ENCODE peak calls at places on chromosomes 11 and 22, in seven cellular contexts. One of them, this sample, is unnamed.
A peak's percentile ranks its signal among the peaks of the same experiment; 100 is the strongest.

GRCh38 chr22:42905702-42906183 is 48.7 kb upstream of the ARFGAP3 start:
- DNase-seq in NCI-H1436: no peak
- DNase-seq in anterior cingulate cortex: no peak
- DNase-seq in type B pancreatic cell: no peak
- DNase-seq in stimulated activated CD4-positive, alpha-beta T cell treated with anti-CD3 and anti-CD28 coated beads, Interleukin-1b, Interleukin-23, amount 100 ng/mL, for 24 hours: no peak
- DNase-seq in lower leg skin: no peak
- DNase-seq in left ventricle myocardium superior: peak; percentile 84
- DNase-seq in this sample: no peak

GRCh38 chr22:37312549-37313183 is 30.4 kb downstream of the CYTH4 start:
- DNase-seq in NCI-H1436: no peak
- DNase-seq in anterior cingulate cortex: no peak
- DNase-seq in type B pancreatic cell: no peak
- DNase-seq in stimulated activated CD4-positive, alpha-beta T cell treated with anti-CD3 and anti-CD28 coated beads, Interleukin-1b, Interleukin-23, amount 100 ng/mL, for 24 hours: no peak
- DNase-seq in lower leg skin: no peak
- DNase-seq in left ventricle myocardium superior: no peak
- DNase-seq in this sample: no peak

GRCh38 chr11:31651208-31651607 is 141.6 kb downstream of the ELP4 start:
- DNase-seq in NCI-H1436: no peak
- DNase-seq in anterior cingulate cortex: no peak
- DNase-seq in type B pancreatic cell: no peak
- DNase-seq in stimulated activated CD4-positive, alpha-beta T cell treated with anti-CD3 and anti-CD28 coated beads, Interleukin-1b, Interleukin-23, amount 100 ng/mL, for 24 hours: no peak
- DNase-seq in lower leg skin: no peak
- DNase-seq in left ventricle myocardium superior: no peak
- DNase-seq in this sample: no peak

GRCh38 chr11:119678351-119678750 is 50.6 kb downstream of the NECTIN1 start:
- DNase-seq in NCI-H1436: no peak
- DNase-seq in anterior cingulate cortex: no peak
- DNase-seq in type B pancreatic cell: no peak
- DNase-seq in stimulated activated CD4-positive, alpha-beta T cell treated with anti-CD3 and anti-CD28 coated beads, Interleukin-1b, Interleukin-23, amount 100 ng/mL, for 24 hours: no peak
- DNase-seq in lower leg skin: no peak
- DNase-seq in left ventricle myocardium superior: no peak
- DNase-seq in this sample: no peak

GRCh38 chr11:57476223-57476882 is 16.0 kb downstream of the RTN4RL2 start:
- DNase-seq in NCI-H1436: no peak
- DNase-seq in anterior cingulate cortex: no peak
- DNase-seq in type B pancreatic cell: peak; percentile 72
- DNase-seq in stimulated activated CD4-positive, alpha-beta T cell treated with anti-CD3 and anti-CD28 coated beads, Interleukin-1b, Interleukin-23, amount 100 ng/mL, for 24 hours: no peak
- DNase-seq in lower leg skin: no peak
- DNase-seq in left ventricle myocardium superior: peak; percentile 77
- DNase-seq in this sample: no peak

GRCh38 chr11:91248199-91248807 is 976.3 kb upstream of the FAT3 start:
- DNase-seq in NCI-H1436: peak; percentile 18
- DNase-seq in anterior cingulate cortex: no peak
- DNase-seq in type B pancreatic cell: no peak
- DNase-seq in stimulated activated CD4-positive, alpha-beta T cell treated with anti-CD3 and anti-CD28 coated beads, Interleukin-1b, Interleukin-23, amount 100 ng/mL, for 24 hours: no peak
- DNase-seq in lower leg skin: no peak
- DNase-seq in left ventricle myocardium superior: no peak
- DNase-seq in this sample: no peak

GRCh38 chr11:74696932-74697687 is 34.1 kb downstream of the CHRDL2 start:
- DNase-seq in NCI-H1436: no peak
- DNase-seq in anterior cingulate cortex: no peak
- DNase-seq in type B pancreatic cell: no peak
- DNase-seq in stimulated activated CD4-positive, alpha-beta T cell treated with anti-CD3 and anti-CD28 coated beads, Interleukin-1b, Interleukin-23, amount 100 ng/mL, for 24 hours: no peak
- DNase-seq in lower leg skin: peak; percentile 64
- DNase-seq in left ventricle myocardium superior: peak; percentile 87
- DNase-seq in this sample: no peak

GRCh38 chr11:118211006-118211405 is 13.8 kb downstream of the JAML start:
- DNase-seq in NCI-H1436: no peak
- DNase-seq in anterior cingulate cortex: no peak
- DNase-seq in type B pancreatic cell: no peak
- DNase-seq in stimulated activated CD4-positive, alpha-beta T cell treated with anti-CD3 and anti-CD28 coated beads, Interleukin-1b, Interleukin-23, amount 100 ng/mL, for 24 hours: no peak
- DNase-seq in lower leg skin: no peak
- DNase-seq in left ventricle myocardium superior: peak; percentile 44
- DNase-seq in this sample: no peak

GRCh38 chr11:92390783-92391182 is 166.2 kb downstream of the FAT3 start:
- DNase-seq in NCI-H1436: no peak
- DNase-seq in anterior cingulate cortex: no peak
- DNase-seq in type B pancreatic cell: no peak
- DNase-seq in stimulated activated CD4-positive, alpha-beta T cell treated with anti-CD3 and anti-CD28 coated beads, Interleukin-1b, Interleukin-23, amount 100 ng/mL, for 24 hours: no peak
- DNase-seq in lower leg skin: no peak
- DNase-seq in left ventricle myocardium superior: no peak
- DNase-seq in this sample: no peak

GRCh38 chr11:64836448-64837072 is 7.9 kb downstream of the CDC42BPG start:
- DNase-seq in NCI-H1436: no peak
- DNase-seq in anterior cingulate cortex: no peak
- DNase-seq in type B pancreatic cell: no peak
- DNase-seq in stimulated activated CD4-positive, alpha-beta T cell treated with anti-CD3 and anti-CD28 coated beads, Interleukin-1b, Interleukin-23, amount 100 ng/mL, for 24 hours: no peak
- DNase-seq in lower leg skin: no peak
- DNase-seq in left ventricle myocardium superior: no peak
- DNase-seq in this sample: no peak

GRCh38 chr22:17121235-17122195 is at the start of gene TMEM121B:
- DNase-seq in NCI-H1436: peak; percentile 89
- DNase-seq in anterior cingulate cortex: peak; percentile 35
- DNase-seq in type B pancreatic cell: peak; percentile 80
- DNase-seq in stimulated activated CD4-positive, alpha-beta T cell treated with anti-CD3 and anti-CD28 coated beads, Interleukin-1b, Interleukin-23, amount 100 ng/mL, for 24 hours: no peak
- DNase-seq in lower leg skin: peak; percentile 55
- DNase-seq in left ventricle myocardium superior: peak; percentile 87
- DNase-seq in this sample: peak; percentile 84

GRCh38 chr22:27585141-27585540 is 216.4 kb downstream of the MN1 start:
- DNase-seq in NCI-H1436: no peak
- DNase-seq in anterior cingulate cortex: no peak
- DNase-seq in type B pancreatic cell: no peak
- DNase-seq in stimulated activated CD4-positive, alpha-beta T cell treated with anti-CD3 and anti-CD28 coated beads, Interleukin-1b, Interleukin-23, amount 100 ng/mL, for 24 hours: no peak
- DNase-seq in lower leg skin: no peak
- DNase-seq in left ventricle myocardium superior: no peak
- DNase-seq in this sample: no peak

GRCh38 chr22:50672471-50673230 is at the start of gene SHANK3:
- DNase-seq in NCI-H1436: no peak
- DNase-seq in anterior cingulate cortex: no peak
- DNase-seq in type B pancreatic cell: peak; percentile 55
- DNase-seq in stimulated activated CD4-positive, alpha-beta T cell treated with anti-CD3 and anti-CD28 coated beads, Interleukin-1b, Interleukin-23, amount 100 ng/mL, for 24 hours: no peak
- DNase-seq in lower leg skin: no peak
- DNase-seq in left ventricle myocardium superior: peak; percentile 77
- DNase-seq in this sample: no peak

GRCh38 chr11:117570701-117571100 is 226.3 kb downstream of the DSCAML1 start:
- DNase-seq in NCI-H1436: no peak
- DNase-seq in anterior cingulate cortex: peak; percentile 36
- DNase-seq in type B pancreatic cell: no peak
- DNase-seq in stimulated activated CD4-positive, alpha-beta T cell treated with anti-CD3 and anti-CD28 coated beads, Interleukin-1b, Interleukin-23, amount 100 ng/mL, for 24 hours: no peak
- DNase-seq in lower leg skin: no peak
- DNase-seq in left ventricle myocardium superior: no peak
- DNase-seq in this sample: no peak

GRCh38 chr11:103887001-103887680 is 149.3 kb upstream of the DDI1 start:
- DNase-seq in NCI-H1436: no peak
- DNase-seq in anterior cingulate cortex: no peak
- DNase-seq in type B pancreatic cell: no peak
- DNase-seq in stimulated activated CD4-positive, alpha-beta T cell treated with anti-CD3 and anti-CD28 coated beads, Interleukin-1b, Interleukin-23, amount 100 ng/mL, for 24 hours: no peak
- DNase-seq in lower leg skin: no peak
- DNase-seq in left ventricle myocardium superior: no peak
- DNase-seq in this sample: no peak

GRCh38 chr11:76124905-76125566 is 81.3 kb downstream of the WNT11 start:
- DNase-seq in NCI-H1436: no peak
- DNase-seq in anterior cingulate cortex: no peak
- DNase-seq in type B pancreatic cell: no peak
- DNase-seq in stimulated activated CD4-positive, alpha-beta T cell treated with anti-CD3 and anti-CD28 coated beads, Interleukin-1b, Interleukin-23, amount 100 ng/mL, for 24 hours: no peak
- DNase-seq in lower leg skin: no peak
- DNase-seq in left ventricle myocardium superior: no peak
- DNase-seq in this sample: no peak

GRCh38 chr11:75246006-75246672 is 5.6 kb downstream of the TPBGL start:
- DNase-seq in NCI-H1436: no peak
- DNase-seq in anterior cingulate cortex: no peak
- DNase-seq in type B pancreatic cell: no peak
- DNase-seq in stimulated activated CD4-positive, alpha-beta T cell treated with anti-CD3 and anti-CD28 coated beads, Interleukin-1b, Interleukin-23, amount 100 ng/mL, for 24 hours: no peak
- DNase-seq in lower leg skin: no peak
- DNase-seq in left ventricle myocardium superior: no peak
- DNase-seq in this sample: no peak

GRCh38 chr11:44005956-44006355 is 41.8 kb upstream of the ACCSL start:
- DNase-seq in NCI-H1436: no peak
- DNase-seq in anterior cingulate cortex: no peak
- DNase-seq in type B pancreatic cell: peak; percentile 31
- DNase-seq in stimulated activated CD4-positive, alpha-beta T cell treated with anti-CD3 and anti-CD28 coated beads, Interleukin-1b, Interleukin-23, amount 100 ng/mL, for 24 hours: no peak
- DNase-seq in lower leg skin: no peak
- DNase-seq in left ventricle myocardium superior: no peak
- DNase-seq in this sample: no peak

GRCh38 chr11:35040221-35040942 is 98.6 kb upstream of the CD44 start:
- DNase-seq in NCI-H1436: no peak
- DNase-seq in anterior cingulate cortex: no peak
- DNase-seq in type B pancreatic cell: no peak
- DNase-seq in stimulated activated CD4-positive, alpha-beta T cell treated with anti-CD3 and anti-CD28 coated beads, Interleukin-1b, Interleukin-23, amount 100 ng/mL, for 24 hours: no peak
- DNase-seq in lower leg skin: no peak
- DNase-seq in left ventricle myocardium superior: no peak
- DNase-seq in this sample: no peak

GRCh38 chr11:2799881-2800654 is 85.5 kb downstream of the CDKN1C start:
- DNase-seq in NCI-H1436: no peak
- DNase-seq in anterior cingulate cortex: no peak
- DNase-seq in type B pancreatic cell: peak; percentile 63
- DNase-seq in stimulated activated CD4-positive, alpha-beta T cell treated with anti-CD3 and anti-CD28 coated beads, Interleukin-1b, Interleukin-23, amount 100 ng/mL, for 24 hours: no peak
- DNase-seq in lower leg skin: no peak
- DNase-seq in left ventricle myocardium superior: peak; percentile 29
- DNase-seq in this sample: no peak

GRCh38 chr11:19506803-19507466 is 205.7 kb upstream of the NAV2 start:
- DNase-seq in NCI-H1436: no peak
- DNase-seq in anterior cingulate cortex: no peak
- DNase-seq in type B pancreatic cell: no peak
- DNase-seq in stimulated activated CD4-positive, alpha-beta T cell treated with anti-CD3 and anti-CD28 coated beads, Interleukin-1b, Interleukin-23, amount 100 ng/mL, for 24 hours: no peak
- DNase-seq in lower leg skin: no peak
- DNase-seq in left ventricle myocardium superior: no peak
- DNase-seq in this sample: no peak

GRCh38 chr11:129242855-129243254 is 50.7 kb upstream of the ARHGAP32 start:
- DNase-seq in NCI-H1436: no peak
- DNase-seq in anterior cingulate cortex: no peak
- DNase-seq in type B pancreatic cell: no peak
- DNase-seq in stimulated activated CD4-positive, alpha-beta T cell treated with anti-CD3 and anti-CD28 coated beads, Interleukin-1b, Interleukin-23, amount 100 ng/mL, for 24 hours: no peak
- DNase-seq in lower leg skin: no peak
- DNase-seq in left ventricle myocardium superior: no peak
- DNase-seq in this sample: no peak

GRCh38 chr11:2780850-2781412 is 81.1 kb upstream of the KCNQ1OT1 start:
- DNase-seq in NCI-H1436: no peak
- DNase-seq in anterior cingulate cortex: no peak
- DNase-seq in type B pancreatic cell: no peak
- DNase-seq in stimulated activated CD4-positive, alpha-beta T cell treated with anti-CD3 and anti-CD28 coated beads, Interleukin-1b, Interleukin-23, amount 100 ng/mL, for 24 hours: no peak
- DNase-seq in lower leg skin: no peak
- DNase-seq in left ventricle myocardium superior: no peak
- DNase-seq in this sample: no peak

GRCh38 chr11:86197448-86197847 is 47.1 kb upstream of the EED start:
- DNase-seq in NCI-H1436: no peak
- DNase-seq in anterior cingulate cortex: no peak
- DNase-seq in type B pancreatic cell: no peak
- DNase-seq in stimulated activated CD4-positive, alpha-beta T cell treated with anti-CD3 and anti-CD28 coated beads, Interleukin-1b, Interleukin-23, amount 100 ng/mL, for 24 hours: no peak
- DNase-seq in lower leg skin: no peak
- DNase-seq in left ventricle myocardium superior: no peak
- DNase-seq in this sample: no peak

GRCh38 chr11:67398661-67399563 is 2.7 kb downstream of the PPP1CA start:
- DNase-seq in NCI-H1436: no peak
- DNase-seq in anterior cingulate cortex: no peak
- DNase-seq in type B pancreatic cell: no peak
- DNase-seq in stimulated activated CD4-positive, alpha-beta T cell treated with anti-CD3 and anti-CD28 coated beads, Interleukin-1b, Interleukin-23, amount 100 ng/mL, for 24 hours: no peak
- DNase-seq in lower leg skin: no peak
- DNase-seq in left ventricle myocardium superior: no peak
- DNase-seq in this sample: no peak

GRCh38 chr22:37472418-37473006 is 13.7 kb downstream of the MFNG start:
- DNase-seq in NCI-H1436: peak; percentile 23
- DNase-seq in anterior cingulate cortex: no peak
- DNase-seq in type B pancreatic cell: no peak
- DNase-seq in stimulated activated CD4-positive, alpha-beta T cell treated with anti-CD3 and anti-CD28 coated beads, Interleukin-1b, Interleukin-23, amount 100 ng/mL, for 24 hours: no peak
- DNase-seq in lower leg skin: no peak
- DNase-seq in left ventricle myocardium superior: no peak
- DNase-seq in this sample: no peak

GRCh38 chr11:34988294-34989255 is 72.2 kb downstream of the PDHX start:
- DNase-seq in NCI-H1436: no peak
- DNase-seq in anterior cingulate cortex: no peak
- DNase-seq in type B pancreatic cell: no peak
- DNase-seq in stimulated activated CD4-positive, alpha-beta T cell treated with anti-CD3 and anti-CD28 coated beads, Interleukin-1b, Interleukin-23, amount 100 ng/mL, for 24 hours: no peak
- DNase-seq in lower leg skin: no peak
- DNase-seq in left ventricle myocardium superior: no peak
- DNase-seq in this sample: no peak

GRCh38 chr11:61616443-61616842 is 35.6 kb upstream of the SYT7 start:
- DNase-seq in NCI-H1436: no peak
- DNase-seq in anterior cingulate cortex: no peak
- DNase-seq in type B pancreatic cell: no peak
- DNase-seq in stimulated activated CD4-positive, alpha-beta T cell treated with anti-CD3 and anti-CD28 coated beads, Interleukin-1b, Interleukin-23, amount 100 ng/mL, for 24 hours: no peak
- DNase-seq in lower leg skin: no peak
- DNase-seq in left ventricle myocardium superior: no peak
- DNase-seq in this sample: no peak

GRCh38 chr11:114279778-114280532 is 16.2 kb upstream of the NNMT start:
- DNase-seq in NCI-H1436: no peak
- DNase-seq in anterior cingulate cortex: no peak
- DNase-seq in type B pancreatic cell: no peak
- DNase-seq in stimulated activated CD4-positive, alpha-beta T cell treated with anti-CD3 and anti-CD28 coated beads, Interleukin-1b, Interleukin-23, amount 100 ng/mL, for 24 hours: no peak
- DNase-seq in lower leg skin: no peak
- DNase-seq in left ventricle myocardium superior: no peak
- DNase-seq in this sample: no peak

GRCh38 chr22:22047266-22047665 is 64.7 kb upstream of the TOP3B start:
- DNase-seq in NCI-H1436: no peak
- DNase-seq in anterior cingulate cortex: no peak
- DNase-seq in type B pancreatic cell: no peak
- DNase-seq in stimulated activated CD4-positive, alpha-beta T cell treated with anti-CD3 and anti-CD28 coated beads, Interleukin-1b, Interleukin-23, amount 100 ng/mL, for 24 hours: no peak
- DNase-seq in lower leg skin: no peak
- DNase-seq in left ventricle myocardium superior: no peak
- DNase-seq in this sample: no peak

This sample was measured in D721Med.